ENCODE peak calls at places on chromosome 21, in six cellular contexts. One of them, this sample, is unnamed.

GRCh38 chr21:43866233-43866632 is 1.2 kb downstream of the AGPAT3 start:
- DNase-seq in nephron progenitor cell: no peak
- DNase-seq in fibroblast of pulmonary artery: peak; percentile 36
- DNase-seq in HT1080: no peak
- DNase-seq in left kidney: peak; percentile 74
- DNase-seq in left cardiac atrium: peak; percentile 40
- DNase-seq in this sample: peak; percentile 50

GRCh38 chr21:36893581-36893980 is 72.9 kb downstream of the HLCS start:
- DNase-seq in nephron progenitor cell: no peak
- DNase-seq in fibroblast of pulmonary artery: no peak
- DNase-seq in HT1080: no peak
- DNase-seq in left kidney: no peak
- DNase-seq in left cardiac atrium: no peak
- DNase-seq in this sample: no peak

GRCh38 chr21:38909109-38909508 is 103.4 kb downstream of the ETS2 start:
- DNase-seq in nephron progenitor cell: no peak
- DNase-seq in fibroblast of pulmonary artery: no peak
- DNase-seq in HT1080: no peak
- DNase-seq in left kidney: no peak
- DNase-seq in left cardiac atrium: no peak
- DNase-seq in this sample: no peak

GRCh38 chr21:40466893-40467483 is 380.0 kb downstream of the DSCAM start:
- DNase-seq in nephron progenitor cell: no peak
- DNase-seq in fibroblast of pulmonary artery: peak; percentile 1
- DNase-seq in HT1080: no peak
- DNase-seq in left kidney: peak; percentile 35
- DNase-seq in left cardiac atrium: no peak
- DNase-seq in this sample: peak; percentile 17

GRCh38 chr21:43364851-43365424 is 62.0 kb downstream of the SIK1 start:
- DNase-seq in nephron progenitor cell: no peak
- DNase-seq in fibroblast of pulmonary artery: no peak
- DNase-seq in HT1080: no peak
- DNase-seq in left kidney: peak; percentile 60
- DNase-seq in left cardiac atrium: no peak
- DNase-seq in this sample: no peak

GRCh38 chr21:44456915-44457736 is 1.8 kb downstream of the LRRC3 start:
- DNase-seq in nephron progenitor cell: no peak
- DNase-seq in fibroblast of pulmonary artery: no peak
- DNase-seq in HT1080: no peak
- DNase-seq in left kidney: no peak
- DNase-seq in left cardiac atrium: no peak
- DNase-seq in this sample: no peak

GRCh38 chr21:42830456-42831455 is 48.6 kb downstream of the WDR4 start:
- DNase-seq in nephron progenitor cell: no peak
- DNase-seq in fibroblast of pulmonary artery: no peak
- DNase-seq in HT1080: no peak
- DNase-seq in left kidney: peak; percentile 28
- DNase-seq in left cardiac atrium: no peak
- DNase-seq in this sample: no peak

GRCh38 chr21:36704281-36704957 is 5.5 kb downstream of the SIM2 start:
- DNase-seq in nephron progenitor cell: no peak
- DNase-seq in fibroblast of pulmonary artery: no peak
- DNase-seq in HT1080: no peak
- DNase-seq in left kidney: peak; percentile 52
- DNase-seq in left cardiac atrium: no peak
- DNase-seq in this sample: no peak

GRCh38 chr21:42336065-42336464 is 14.7 kb downstream of the TFF2 start:
- DNase-seq in nephron progenitor cell: no peak
- DNase-seq in fibroblast of pulmonary artery: peak; percentile 22
- DNase-seq in HT1080: no peak
- DNase-seq in left kidney: peak; percentile 73
- DNase-seq in left cardiac atrium: no peak
- DNase-seq in this sample: peak; percentile 13

GRCh38 chr21:35226960-35227741 is 178.0 kb upstream of the RUNX1 start:
- DNase-seq in nephron progenitor cell: no peak
- DNase-seq in fibroblast of pulmonary artery: no peak
- DNase-seq in HT1080: no peak
- DNase-seq in left kidney: no peak
- DNase-seq in left cardiac atrium: no peak
- DNase-seq in this sample: no peak

GRCh38 chr21:43191521-43191920 is 22.7 kb downstream of the CRYAA start:
- DNase-seq in nephron progenitor cell: no peak
- DNase-seq in fibroblast of pulmonary artery: no peak
- DNase-seq in HT1080: no peak
- DNase-seq in left kidney: no peak
- DNase-seq in left cardiac atrium: no peak
- DNase-seq in this sample: no peak

GRCh38 chr21:30747159-30747558 is at the start of gene KRTAP21-2:
- DNase-seq in nephron progenitor cell: no peak
- DNase-seq in fibroblast of pulmonary artery: no peak
- DNase-seq in HT1080: no peak
- DNase-seq in left kidney: no peak
- DNase-seq in left cardiac atrium: no peak
- DNase-seq in this sample: no peak

GRCh38 chr21:42302794-42303193 is 12.4 kb downstream of the TFF3 start:
- DNase-seq in nephron progenitor cell: no peak
- DNase-seq in fibroblast of pulmonary artery: no peak
- DNase-seq in HT1080: no peak
- DNase-seq in left kidney: no peak
- DNase-seq in left cardiac atrium: no peak
- DNase-seq in this sample: no peak

GRCh38 chr21:35384375-35384774 is 335.3 kb upstream of the RUNX1 start:
- DNase-seq in nephron progenitor cell: no peak
- DNase-seq in fibroblast of pulmonary artery: peak; percentile 25
- DNase-seq in HT1080: no peak
- DNase-seq in left kidney: no peak
- DNase-seq in left cardiac atrium: no peak
- DNase-seq in this sample: no peak

GRCh38 chr21:42653492-42654061 is at the start of gene PDE9A:
- DNase-seq in nephron progenitor cell: peak; percentile 73
- DNase-seq in fibroblast of pulmonary artery: no peak
- DNase-seq in HT1080: no peak
- DNase-seq in left kidney: peak; percentile 91
- DNase-seq in left cardiac atrium: no peak
- DNase-seq in this sample: no peak

GRCh38 chr21:38440746-38441145 is 57.5 kb downstream of the ERG start:
- DNase-seq in nephron progenitor cell: no peak
- DNase-seq in fibroblast of pulmonary artery: peak; percentile 95
- DNase-seq in HT1080: peak; percentile 96
- DNase-seq in left kidney: no peak
- DNase-seq in left cardiac atrium: no peak
- DNase-seq in this sample: peak; percentile 74

GRCh38 chr21:35256468-35256988 is 207.4 kb upstream of the RUNX1 start:
- DNase-seq in nephron progenitor cell: no peak
- DNase-seq in fibroblast of pulmonary artery: peak; percentile 99
- DNase-seq in HT1080: peak; percentile 96
- DNase-seq in left kidney: peak; percentile 73
- DNase-seq in left cardiac atrium: peak; percentile 94
- DNase-seq in this sample: peak; percentile 99

GRCh38 chr21:34761758-34762330 is 93.0 kb downstream of the CLIC6 start:
- DNase-seq in nephron progenitor cell: no peak
- DNase-seq in fibroblast of pulmonary artery: no peak
- DNase-seq in HT1080: no peak
- DNase-seq in left kidney: no peak
- DNase-seq in left cardiac atrium: no peak
- DNase-seq in this sample: peak; percentile 6

GRCh38 chr21:35338281-35338680 is 289.2 kb upstream of the RUNX1 start:
- DNase-seq in nephron progenitor cell: no peak
- DNase-seq in fibroblast of pulmonary artery: no peak
- DNase-seq in HT1080: no peak
- DNase-seq in left kidney: no peak
- DNase-seq in left cardiac atrium: no peak
- DNase-seq in this sample: no peak

GRCh38 chr21:32167513-32167912 is 111.3 kb downstream of the MIS18A start:
- DNase-seq in nephron progenitor cell: no peak
- DNase-seq in fibroblast of pulmonary artery: no peak
- DNase-seq in HT1080: no peak
- DNase-seq in left kidney: no peak
- DNase-seq in left cardiac atrium: no peak
- DNase-seq in this sample: no peak

GRCh38 chr21:43950481-43950880 is 61.6 kb upstream of the TRAPPC10 start:
- DNase-seq in nephron progenitor cell: no peak
- DNase-seq in fibroblast of pulmonary artery: no peak
- DNase-seq in HT1080: no peak
- DNase-seq in left kidney: no peak
- DNase-seq in left cardiac atrium: no peak
- DNase-seq in this sample: no peak

GRCh38 chr21:45923146-45923545 is 58.4 kb upstream of the COL6A1 start:
- DNase-seq in nephron progenitor cell: peak; percentile 79
- DNase-seq in fibroblast of pulmonary artery: peak; percentile 83
- DNase-seq in HT1080: peak; percentile 71
- DNase-seq in left kidney: peak; percentile 90
- DNase-seq in left cardiac atrium: peak; percentile 80
- DNase-seq in this sample: peak; percentile 57

GRCh38 chr21:41786521-41786987 is 19.7 kb upstream of the RIPK4 start:
- DNase-seq in nephron progenitor cell: no peak
- DNase-seq in fibroblast of pulmonary artery: no peak
- DNase-seq in HT1080: peak; percentile 47
- DNase-seq in left kidney: peak; percentile 55
- DNase-seq in left cardiac atrium: no peak
- DNase-seq in this sample: peak; percentile 95

GRCh38 chr21:34846601-34847112 is 177.9 kb downstream of the CLIC6 start:
- DNase-seq in nephron progenitor cell: peak; percentile 50
- DNase-seq in fibroblast of pulmonary artery: peak; percentile 58
- DNase-seq in HT1080: peak; percentile 78
- DNase-seq in left kidney: peak; percentile 83
- DNase-seq in left cardiac atrium: no peak
- DNase-seq in this sample: peak; percentile 93

This sample was measured in MCF 10A.